ENCODE peak calls at places on chromosome 4, in eight cellular contexts. E is fibroblast of lung, T is pancreas, D is HL-60, Y is B cell, J is fibroblast of pulmonary artery, M is right lobe of liver, N is lower leg skin. I is an unnamed sample.

GRCh38 chr4:147174561-147174960 is 228.9 kb upstream of the TTC29 start:
- DNase-seq in Y (no peak), N (no peak), J (no peak), D (no peak), T (no peak), M (no peak), E (no peak), I (no peak)

GRCh38 chr4:55386073-55386472 is 9.7 kb upstream of the TMEM165 start:
- DNase-seq in E (peak; percentile 49), J (peak; percentile 49), N (no peak), D (no peak), Y (no peak), T (no peak), M (no peak), I (no peak)

GRCh38 chr4:24488399-24489164 is 95.8 kb downstream of the DHX15 start:
- DNase-seq in N (peak; percentile 68), E (peak; percentile 40), Y (no peak), D (peak; percentile 43), M (peak; percentile 79), J (peak; percentile 79), T (peak; percentile 81), I (no peak)

GRCh38 chr4:83961575-83961974 is 425.7 kb downstream of the GPAT3 start:
- DNase-seq in N (no peak), E (peak; percentile 22), M (no peak), J (peak; percentile 33), T (no peak), Y (no peak), D (no peak), I (no peak)

GRCh38 chr4:153188966-153189801 is 15.1 kb upstream of the TRIM2 start:
- DNase-seq in N (no peak), T (peak; percentile 36), D (no peak), Y (no peak), M (no peak), J (peak; percentile 44), E (peak; percentile 65), I (no peak)

GRCh38 chr4:147570616-147571015 is 46.6 kb upstream of the TMEM184C start:
- DNase-seq in J (peak; percentile 54), M (no peak), E (peak; percentile 39), T (no peak), Y (no peak), N (no peak), D (no peak), I (no peak)

GRCh38 chr4:35934370-35934981 is 309.8 kb downstream of the ARAP2 start:
- DNase-seq in D (no peak), E (peak; percentile 22), N (no peak), M (no peak), T (no peak), Y (no peak), J (peak; percentile 44), I (no peak)

GRCh38 chr4:116361782-116362181 is 723.6 kb downstream of the TRAM1L1 start:
- DNase-seq in J (peak; percentile 1), N (no peak), D (no peak), E (peak; percentile 2), M (no peak), T (no peak), Y (no peak), I (no peak)

GRCh38 chr4:6452116-6452896 is 20.1 kb downstream of the PPP2R2C start:
- DNase-seq in M (no peak), T (no peak), D (no peak), N (no peak), J (no peak), Y (no peak), E (no peak), I (no peak)

GRCh38 chr4:121212801-121213200 is 48.7 kb upstream of the TNIP3 start:
- DNase-seq in D (no peak), T (no peak), Y (no peak), N (no peak), M (no peak), J (no peak), E (no peak), I (no peak)

GRCh38 chr4:172851534-172851933 is 317.1 kb upstream of the GALNT7 start:
- DNase-seq in J (no peak), D (no peak), E (no peak), N (no peak), M (no peak), T (no peak), Y (no peak), I (no peak)

GRCh38 chr4:7804759-7805385 is 134.8 kb downstream of the AFAP1 start:
- DNase-seq in E (no peak), T (no peak), D (no peak), M (no peak), N (no peak), Y (no peak), J (no peak), I (no peak)

GRCh38 chr4:87354168-87355102 is 31.8 kb upstream of the HSD17B13 start:
- DNase-seq in D (no peak), M (no peak), Y (no peak), J (peak; percentile 37), N (no peak), E (peak; percentile 19), T (peak; percentile 56), I (no peak)

GRCh38 chr4:80336582-80336981 is 1.1 kb downstream of the CFAP299 start:
- DNase-seq in T (peak; percentile 30), J (peak; percentile 53), E (peak; percentile 44), M (no peak), Y (no peak), D (no peak), N (no peak), I (no peak)

GRCh38 chr4:39085891-39086290 is 23.9 kb downstream of the KLHL5 start:
- DNase-seq in Y (no peak), D (no peak), E (peak; percentile 97), N (no peak), J (peak; percentile 24), M (no peak), T (no peak), I (no peak)

GRCh38 chr4:84063618-84064017 is 435.5 kb downstream of the NKX6-1 start:
- DNase-seq in N (no peak), T (no peak), J (no peak), D (no peak), Y (no peak), E (no peak), M (no peak), I (no peak)

GRCh38 chr4:6150046-6150735 is 50.2 kb downstream of the JAKMIP1 start:
- DNase-seq in Y (no peak), N (no peak), M (no peak), J (no peak), T (no peak), E (no peak), D (no peak), I (no peak)

GRCh38 chr4:168995537-168996295 is 14.3 kb downstream of the CBR4 start:
- DNase-seq in M (no peak), Y (no peak), E (no peak), D (no peak), T (no peak), N (no peak), J (peak; percentile 44), I (no peak)

GRCh38 chr4:76410621-76411020 is 10.3 kb downstream of the CCDC158 start:
- DNase-seq in Y (no peak), M (no peak), J (no peak), N (no peak), T (no peak), E (no peak), D (no peak), I (no peak)

GRCh38 chr4:64464581-64464980 is 55.3 kb upstream of the TECRL start:
- DNase-seq in Y (no peak), N (no peak), J (no peak), M (no peak), T (no peak), E (no peak), D (no peak), I (no peak)

GRCh38 chr4:145481164-145481941 is at the start of gene SMAD1:
- DNase-seq in Y (peak; percentile 46), T (peak; percentile 91), E (peak; percentile 85), M (peak; percentile 91), J (peak; percentile 89), N (peak; percentile 80), D (no peak), I (peak; percentile 67)

GRCh38 chr4:51885371-51885770 is 42.4 kb downstream of the DCUN1D4 start:
- DNase-seq in M (no peak), E (peak; percentile 32), J (peak; percentile 60), N (no peak), D (no peak), T (no peak), Y (no peak), I (no peak)
- TF ChIP-seq CTCF in M (peak; percentile 47), E (peak; percentile 34), J (peak; percentile 59), N (no peak), D (peak; percentile 23), T (no peak), Y (peak; percentile 45), I (peak; percentile 46)

DNA sequence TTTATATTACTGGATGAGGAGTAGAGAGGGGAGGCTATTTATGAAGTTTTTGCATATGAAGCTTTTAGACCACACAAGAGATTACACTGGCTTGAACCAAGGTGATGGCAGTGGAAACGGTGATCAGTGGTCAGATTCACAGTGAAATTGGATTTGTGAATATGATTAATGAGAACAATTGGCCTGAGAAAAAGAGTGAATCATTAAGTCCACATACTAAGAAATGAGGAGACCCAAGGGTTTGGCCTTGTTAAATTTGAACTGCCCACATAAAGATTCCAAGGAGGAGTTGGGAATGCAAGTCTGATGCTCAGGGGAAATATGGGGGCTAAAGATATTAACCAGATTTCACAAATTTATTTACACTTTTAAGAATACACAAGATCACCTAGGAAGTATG is 155.3 kb upstream of the ADGRL3 start:
- DNase-seq in E (no peak), J (no peak), D (no peak), M (no peak), Y (no peak), N (no peak), T (no peak), I (no peak)
- TF ChIP-seq CTCF in E (no peak), J (no peak), D (no peak), M (no peak), Y (no peak), N (no peak), T (no peak), I (no peak)

DNA sequence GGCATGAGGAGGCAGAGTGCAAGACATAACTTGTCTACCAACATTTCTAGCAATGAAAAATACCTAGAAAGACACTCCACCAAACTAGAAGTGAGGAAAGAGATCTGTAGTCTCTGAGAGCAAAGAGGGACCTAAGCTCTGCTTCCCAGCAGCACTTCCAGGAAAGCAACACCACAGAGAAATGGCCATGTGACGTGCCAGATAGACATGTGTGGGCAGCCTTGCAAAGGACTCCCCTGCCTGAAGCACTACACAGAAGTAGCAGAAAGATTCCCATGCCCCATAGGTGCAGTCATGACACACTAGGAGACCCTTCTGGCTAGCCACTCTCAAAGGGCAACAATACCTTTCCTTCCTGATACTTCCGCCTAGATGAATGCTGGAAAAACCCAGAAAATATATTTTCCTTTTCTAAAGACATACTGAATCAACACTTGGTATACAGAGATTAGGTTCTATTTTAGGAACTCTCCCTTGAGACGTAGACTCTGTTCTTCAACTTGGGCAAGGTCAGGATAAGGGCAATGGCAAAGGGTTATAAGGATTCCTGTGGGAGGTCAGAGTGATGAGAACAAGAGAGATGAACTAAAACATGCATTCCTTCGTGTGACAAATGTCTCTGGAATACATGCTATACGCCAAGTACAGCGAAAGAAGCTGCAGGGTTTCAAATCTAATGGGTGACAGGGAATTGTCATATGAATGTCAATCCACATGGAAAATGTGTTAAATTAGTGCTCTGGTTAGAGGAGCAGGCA is 187.5 kb upstream of the ETNPPL start:
- DNase-seq in E (peak; percentile 8), N (no peak), J (no peak), Y (no peak), D (no peak), M (no peak), T (no peak), I (no peak)
- TF ChIP-seq CTCF in E (no peak), N (no peak), J (no peak), Y (no peak), D (no peak), M (no peak), T (no peak), I (no peak)

GRCh38 chr4:16207409-16207808 is 18.9 kb downstream of the TAPT1 start:
- DNase-seq in Y (no peak), M (no peak), J (no peak), N (no peak), D (no peak), E (no peak), T (no peak), I (no peak)
- TF ChIP-seq CTCF in Y (no peak), M (no peak), J (no peak), N (no peak), D (no peak), E (no peak), T (no peak), I (no peak)

I was measured in AG09319.